ENCODE peak calls at places on chromosomes 4 and X, in nine cellular contexts. One of them, this sample, is unnamed.

GRCh38 chr4:55184600-55185523 is 59.5 kb upstream of the KDR start:
- DNase-seq in pancreas: no peak
- DNase-seq in MM.1S: peak
- DNase-seq in Caco-2: peak
- DNase-seq in nephron progenitor cell: no peak
- DNase-seq in dorsolateral prefrontal cortex: no peak
- DNase-seq in tibial artery: no peak
- DNase-seq in mesothelial cell of epicardium: no peak
- DNase-seq in fibroblast of mammary gland: peak
- DNase-seq in this sample: no peak

GRCh38 chr4:114384629-114385028 is 214.0 kb upstream of the UGT8 start:
- DNase-seq in pancreas: no peak
- DNase-seq in MM.1S: peak
- DNase-seq in Caco-2: peak
- DNase-seq in nephron progenitor cell: no peak
- DNase-seq in dorsolateral prefrontal cortex: peak
- DNase-seq in tibial artery: no peak
- DNase-seq in mesothelial cell of epicardium: no peak
- DNase-seq in fibroblast of mammary gland: peak
- DNase-seq in this sample: no peak

GRCh38 chrX:24703185-24703494 is 9.4 kb downstream of the POLA1 start:
- DNase-seq in pancreas: no peak
- DNase-seq in MM.1S: no peak
- DNase-seq in Caco-2: no peak
- DNase-seq in nephron progenitor cell: no peak
- DNase-seq in dorsolateral prefrontal cortex: no peak
- DNase-seq in tibial artery: no peak
- DNase-seq in mesothelial cell of epicardium: no peak
- DNase-seq in fibroblast of mammary gland: no peak
- DNase-seq in this sample: no peak

GRCh38 chr4:8351931-8352367 is 82.4 kb downstream of the HTRA3 start:
- DNase-seq in pancreas: no peak
- DNase-seq in MM.1S: no peak
- DNase-seq in Caco-2: no peak
- DNase-seq in nephron progenitor cell: no peak
- DNase-seq in dorsolateral prefrontal cortex: no peak
- DNase-seq in tibial artery: peak
- DNase-seq in mesothelial cell of epicardium: no peak
- DNase-seq in fibroblast of mammary gland: peak
- DNase-seq in this sample: no peak

GRCh38 chr4:113773756-113774155 is 12.2 kb upstream of the CAMK2D start:
- DNase-seq in pancreas: no peak
- DNase-seq in MM.1S: no peak
- DNase-seq in Caco-2: no peak
- DNase-seq in nephron progenitor cell: no peak
- DNase-seq in dorsolateral prefrontal cortex: no peak
- DNase-seq in tibial artery: no peak
- DNase-seq in mesothelial cell of epicardium: no peak
- DNase-seq in fibroblast of mammary gland: no peak
- DNase-seq in this sample: no peak

GRCh38 chrX:96619588-96619987 is 65.1 kb upstream of the DIAPH2 start:
- DNase-seq in pancreas: no peak
- DNase-seq in MM.1S: no peak
- DNase-seq in Caco-2: no peak
- DNase-seq in nephron progenitor cell: no peak
- DNase-seq in dorsolateral prefrontal cortex: no peak
- DNase-seq in tibial artery: no peak
- DNase-seq in mesothelial cell of epicardium: no peak
- DNase-seq in fibroblast of mammary gland: no peak
- DNase-seq in this sample: no peak

GRCh38 chrX:74613350-74614192 is 853 bp downstream of the RLIM start:
- DNase-seq in pancreas: no peak
- DNase-seq in MM.1S: no peak
- DNase-seq in Caco-2: peak
- DNase-seq in nephron progenitor cell: peak
- DNase-seq in dorsolateral prefrontal cortex: no peak
- DNase-seq in tibial artery: no peak
- DNase-seq in mesothelial cell of epicardium: no peak
- DNase-seq in fibroblast of mammary gland: peak
- DNase-seq in this sample: no peak

GRCh38 chrX:110142096-110142495 is 139.2 kb downstream of the TMEM164 start:
- DNase-seq in pancreas: no peak
- DNase-seq in MM.1S: no peak
- DNase-seq in Caco-2: no peak
- DNase-seq in nephron progenitor cell: no peak
- DNase-seq in dorsolateral prefrontal cortex: no peak
- DNase-seq in tibial artery: no peak
- DNase-seq in mesothelial cell of epicardium: no peak
- DNase-seq in fibroblast of mammary gland: peak
- DNase-seq in this sample: no peak

GRCh38 chr4:101348367-101348827 is 1.1 kb upstream of the PPP3CA start:
- DNase-seq in pancreas: no peak
- DNase-seq in MM.1S: no peak
- DNase-seq in Caco-2: peak
- DNase-seq in nephron progenitor cell: no peak
- DNase-seq in dorsolateral prefrontal cortex: peak
- DNase-seq in tibial artery: no peak
- DNase-seq in mesothelial cell of epicardium: no peak
- DNase-seq in fibroblast of mammary gland: no peak
- DNase-seq in this sample: peak

GRCh38 chrX:37060999-37061398 is 52.8 kb downstream of the FAM47C start:
- DNase-seq in pancreas: no peak
- DNase-seq in MM.1S: peak
- DNase-seq in Caco-2: peak
- DNase-seq in nephron progenitor cell: peak
- DNase-seq in dorsolateral prefrontal cortex: no peak
- DNase-seq in tibial artery: no peak
- DNase-seq in mesothelial cell of epicardium: no peak
- DNase-seq in fibroblast of mammary gland: peak
- DNase-seq in this sample: no peak

GRCh38 chr4:54318904-54319303 is 89.8 kb downstream of the PDGFRA start:
- DNase-seq in pancreas: no peak
- DNase-seq in MM.1S: peak
- DNase-seq in Caco-2: peak
- DNase-seq in nephron progenitor cell: peak
- DNase-seq in dorsolateral prefrontal cortex: no peak
- DNase-seq in tibial artery: no peak
- DNase-seq in mesothelial cell of epicardium: no peak
- DNase-seq in fibroblast of mammary gland: peak
- DNase-seq in this sample: no peak

GRCh38 chr4:3712936-3713335 is 53.2 kb upstream of the ADRA2C start:
- DNase-seq in pancreas: no peak
- DNase-seq in MM.1S: no peak
- DNase-seq in Caco-2: no peak
- DNase-seq in nephron progenitor cell: no peak
- DNase-seq in dorsolateral prefrontal cortex: no peak
- DNase-seq in tibial artery: peak
- DNase-seq in mesothelial cell of epicardium: no peak
- DNase-seq in fibroblast of mammary gland: no peak
- DNase-seq in this sample: peak

GRCh38 chr4:98573791-98574190 is 84.6 kb downstream of the TSPAN5 start:
- DNase-seq in pancreas: no peak
- DNase-seq in MM.1S: no peak
- DNase-seq in Caco-2: no peak
- DNase-seq in nephron progenitor cell: no peak
- DNase-seq in dorsolateral prefrontal cortex: no peak
- DNase-seq in tibial artery: no peak
- DNase-seq in mesothelial cell of epicardium: no peak
- DNase-seq in fibroblast of mammary gland: no peak
- DNase-seq in this sample: no peak

GRCh38 chr4:7197910-7198309 is 5.6 kb downstream of the SORCS2 start:
- DNase-seq in pancreas: no peak
- DNase-seq in MM.1S: no peak
- DNase-seq in Caco-2: no peak
- DNase-seq in nephron progenitor cell: no peak
- DNase-seq in dorsolateral prefrontal cortex: no peak
- DNase-seq in tibial artery: peak
- DNase-seq in mesothelial cell of epicardium: no peak
- DNase-seq in fibroblast of mammary gland: no peak
- DNase-seq in this sample: peak

GRCh38 chr4:142656178-142656577 is 189.9 kb downstream of the INPP4B start:
- DNase-seq in pancreas: no peak
- DNase-seq in MM.1S: no peak
- DNase-seq in Caco-2: peak
- DNase-seq in nephron progenitor cell: peak
- DNase-seq in dorsolateral prefrontal cortex: no peak
- DNase-seq in tibial artery: no peak
- DNase-seq in mesothelial cell of epicardium: no peak
- DNase-seq in fibroblast of mammary gland: peak
- DNase-seq in this sample: no peak

DNA sequence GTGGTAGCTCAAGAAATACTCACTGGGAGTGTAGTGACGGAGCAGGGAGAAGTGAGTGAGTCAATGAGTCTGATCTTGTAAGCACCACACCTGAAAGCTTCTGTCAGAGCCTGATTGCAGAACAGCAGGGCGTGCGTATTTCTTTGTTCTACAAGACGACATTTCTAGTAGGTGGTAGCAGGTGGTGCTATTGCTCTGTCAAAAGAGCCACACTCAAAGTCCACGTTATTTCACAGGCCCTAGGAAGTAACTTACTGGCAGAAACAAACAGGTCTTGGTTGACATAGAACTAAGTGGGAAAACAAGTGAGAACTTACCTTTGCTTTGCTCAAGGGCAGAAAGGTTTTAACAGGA is 46.4 kb upstream of the SPRY1 start:
- DNase-seq in pancreas: no peak
- DNase-seq in MM.1S: no peak
- DNase-seq in Caco-2: peak
- DNase-seq in nephron progenitor cell: no peak
- DNase-seq in dorsolateral prefrontal cortex: no peak
- DNase-seq in tibial artery: no peak
- DNase-seq in mesothelial cell of epicardium: no peak
- DNase-seq in fibroblast of mammary gland: peak
- DNase-seq in this sample: no peak
- TF ChIP-seq CTCF in pancreas: no peak
- TF ChIP-seq CTCF in MM.1S: no peak
- TF ChIP-seq CTCF in Caco-2: no peak
- TF ChIP-seq CTCF in nephron progenitor cell: no peak
- TF ChIP-seq CTCF in dorsolateral prefrontal cortex: no peak
- TF ChIP-seq CTCF in tibial artery: no peak
- TF ChIP-seq CTCF in mesothelial cell of epicardium: no peak
- TF ChIP-seq CTCF in fibroblast of mammary gland: no peak
- TF ChIP-seq CTCF in this sample: no peak

GRCh38 chr4:67201334-67201733 is 344.0 kb downstream of the CENPC start:
- DNase-seq in pancreas: no peak
- DNase-seq in MM.1S: no peak
- DNase-seq in Caco-2: no peak
- DNase-seq in nephron progenitor cell: no peak
- DNase-seq in dorsolateral prefrontal cortex: no peak
- DNase-seq in tibial artery: no peak
- DNase-seq in mesothelial cell of epicardium: no peak
- DNase-seq in fibroblast of mammary gland: no peak
- DNase-seq in this sample: no peak

GRCh38 chr4:67204441-67204840 is 340.9 kb downstream of the CENPC start:
- DNase-seq in pancreas: no peak
- DNase-seq in MM.1S: no peak
- DNase-seq in Caco-2: no peak
- DNase-seq in nephron progenitor cell: peak
- DNase-seq in dorsolateral prefrontal cortex: no peak
- DNase-seq in tibial artery: no peak
- DNase-seq in mesothelial cell of epicardium: no peak
- DNase-seq in fibroblast of mammary gland: no peak
- DNase-seq in this sample: no peak

GRCh38 chr4:67198757-67199156 is 346.5 kb downstream of the CENPC start:
- DNase-seq in pancreas: no peak
- DNase-seq in MM.1S: no peak
- DNase-seq in Caco-2: peak
- DNase-seq in nephron progenitor cell: no peak
- DNase-seq in dorsolateral prefrontal cortex: no peak
- DNase-seq in tibial artery: no peak
- DNase-seq in mesothelial cell of epicardium: no peak
- DNase-seq in fibroblast of mammary gland: peak
- DNase-seq in this sample: no peak
- TF ChIP-seq CTCF in pancreas: no peak
- TF ChIP-seq CTCF in MM.1S: peak
- TF ChIP-seq CTCF in Caco-2: no peak
- TF ChIP-seq CTCF in nephron progenitor cell: peak
- TF ChIP-seq CTCF in dorsolateral prefrontal cortex: no peak
- TF ChIP-seq CTCF in tibial artery: no peak
- TF ChIP-seq CTCF in mesothelial cell of epicardium: peak
- TF ChIP-seq CTCF in fibroblast of mammary gland: no peak
- TF ChIP-seq CTCF in this sample: no peak

GRCh38 chrX:3648084-3648483 is 65.4 kb downstream of the PRKX start:
- DNase-seq in pancreas: no peak
- DNase-seq in MM.1S: no peak
- DNase-seq in Caco-2: no peak
- DNase-seq in nephron progenitor cell: no peak
- DNase-seq in dorsolateral prefrontal cortex: no peak
- DNase-seq in tibial artery: no peak
- DNase-seq in mesothelial cell of epicardium: no peak
- DNase-seq in fibroblast of mammary gland: no peak
- DNase-seq in this sample: no peak

GRCh38 chrX:3653111-3653510 is 60.3 kb downstream of the PRKX start:
- DNase-seq in pancreas: no peak
- DNase-seq in MM.1S: no peak
- DNase-seq in Caco-2: no peak
- DNase-seq in nephron progenitor cell: no peak
- DNase-seq in dorsolateral prefrontal cortex: no peak
- DNase-seq in tibial artery: no peak
- DNase-seq in mesothelial cell of epicardium: no peak
- DNase-seq in fibroblast of mammary gland: no peak
- DNase-seq in this sample: no peak

GRCh38 chrX:3655181-3655580 is 58.3 kb downstream of the PRKX start:
- DNase-seq in pancreas: no peak
- DNase-seq in MM.1S: no peak
- DNase-seq in Caco-2: no peak
- DNase-seq in nephron progenitor cell: no peak
- DNase-seq in dorsolateral prefrontal cortex: no peak
- DNase-seq in tibial artery: no peak
- DNase-seq in mesothelial cell of epicardium: no peak
- DNase-seq in fibroblast of mammary gland: no peak
- DNase-seq in this sample: no peak

DNA sequence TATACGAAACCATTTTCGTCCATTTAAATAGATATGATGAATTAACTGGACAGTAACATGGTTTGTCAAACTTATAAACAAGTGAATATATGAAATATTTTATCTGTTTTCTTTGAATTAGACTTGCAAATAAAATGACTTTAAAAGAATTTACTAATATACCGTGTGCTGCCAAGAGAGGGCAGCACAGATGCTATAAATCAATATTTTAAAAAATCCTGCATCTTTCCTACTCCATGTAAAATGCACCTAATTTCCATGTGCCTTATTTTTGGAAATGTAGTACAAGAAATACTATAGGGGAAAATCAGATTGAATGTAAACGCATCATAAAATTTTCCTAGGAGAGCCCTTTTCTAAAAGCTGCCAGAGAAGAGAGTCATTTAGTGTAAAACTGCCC is 62.2 kb downstream of the PRKX start:
- DNase-seq in pancreas: no peak
- DNase-seq in MM.1S: peak
- DNase-seq in Caco-2: no peak
- DNase-seq in nephron progenitor cell: no peak
- DNase-seq in dorsolateral prefrontal cortex: no peak
- DNase-seq in tibial artery: no peak
- DNase-seq in mesothelial cell of epicardium: no peak
- DNase-seq in fibroblast of mammary gland: peak
- DNase-seq in this sample: no peak
- TF ChIP-seq CTCF in pancreas: peak
- TF ChIP-seq CTCF in MM.1S: peak
- TF ChIP-seq CTCF in Caco-2: peak
- TF ChIP-seq CTCF in nephron progenitor cell: peak
- TF ChIP-seq CTCF in dorsolateral prefrontal cortex: peak
- TF ChIP-seq CTCF in tibial artery: peak
- TF ChIP-seq CTCF in mesothelial cell of epicardium: peak
- TF ChIP-seq CTCF in fibroblast of mammary gland: peak
- TF ChIP-seq CTCF in this sample: peak

GRCh38 chrX:108537005-108537404 is 97.4 kb downstream of the COL4A5 start:
- DNase-seq in pancreas: no peak
- DNase-seq in MM.1S: peak
- DNase-seq in Caco-2: peak
- DNase-seq in nephron progenitor cell: peak
- DNase-seq in dorsolateral prefrontal cortex: no peak
- DNase-seq in tibial artery: no peak
- DNase-seq in mesothelial cell of epicardium: no peak
- DNase-seq in fibroblast of mammary gland: peak
- DNase-seq in this sample: no peak
- TF ChIP-seq CTCF in pancreas: peak
- TF ChIP-seq CTCF in MM.1S: peak
- TF ChIP-seq CTCF in Caco-2: peak
- TF ChIP-seq CTCF in nephron progenitor cell: peak
- TF ChIP-seq CTCF in dorsolateral prefrontal cortex: peak
- TF ChIP-seq CTCF in tibial artery: peak
- TF ChIP-seq CTCF in mesothelial cell of epicardium: peak
- TF ChIP-seq CTCF in fibroblast of mammary gland: peak
- TF ChIP-seq CTCF in this sample: peak

This sample was measured in CD14-positive monocyte.